ENCODE peak calls at places on chromosomes 1 and 21, in six cellular contexts. I is OCI-LY7, D is HCT116, F is SK-N-SH, P is neural progenitor cell, V is GM23248. Z is an unnamed sample.

GRCh38 chr1:101174722-101175121 is 62.1 kb upstream of the S1PR1 start:
- DNase-seq in F (no peak), D (no peak), P (no peak), V (peak; percentile 93), I (no peak), Z (no peak)

GRCh38 chr1:162987866-162988265 is 81.3 kb upstream of the RGS4 start:
- DNase-seq in V (peak; percentile 90), F (no peak), I (no peak), D (peak; percentile 6), P (no peak), Z (no peak)

GRCh38 chr1:237975903-237976302 is 85.2 kb upstream of the ZP4 start:
- DNase-seq in I (no peak), V (no peak), D (no peak), P (no peak), F (no peak), Z (no peak)

GRCh38 chr21:27734146-27734545 is 767.3 kb upstream of the ADAMTS5 start:
- DNase-seq in I (no peak), F (no peak), P (no peak), D (no peak), V (peak; percentile 69), Z (no peak)

GRCh38 chr1:210711825-210712224 is 383.1 kb downstream of the HHAT start:
- DNase-seq in P (no peak), I (no peak), V (no peak), F (no peak), D (no peak), Z (no peak)

GRCh38 chr1:241834733-241835377 is 13.1 kb upstream of the EXO1 start:
- DNase-seq in D (peak; percentile 26), P (peak; percentile 55), F (peak; percentile 26), V (peak; percentile 80), I (peak; percentile 31), Z (peak; percentile 46)

GRCh38 chr1:61337981-61338848 is 255.9 kb downstream of the NFIA start:
- DNase-seq in P (peak; percentile 73), D (peak; percentile 73), V (peak; percentile 96), I (no peak), F (peak; percentile 73), Z (no peak)

GRCh38 chr1:55420866-55421265 is 205.7 kb upstream of the USP24 start:
- DNase-seq in I (no peak), V (peak; percentile 49), P (no peak), F (no peak), D (no peak), Z (no peak)

GRCh38 chr1:64315402-64315801 is 112.0 kb downstream of the UBE2U start:
- DNase-seq in V (no peak), F (no peak), D (no peak), P (no peak), I (no peak), Z (no peak)

GRCh38 chr1:56424744-56425493 is 154.4 kb downstream of the PLPP3 start:
- DNase-seq in V (peak; percentile 54), P (peak; percentile 88), I (peak; percentile 66), F (no peak), D (peak; percentile 36), Z (no peak)

GRCh38 chr1:53391982-53392381 is 64.1 kb upstream of the LRP8 start:
- DNase-seq in I (no peak), D (no peak), V (peak; percentile 62), F (no peak), P (no peak), Z (no peak)

GRCh38 chr1:53395671-53396215 is 63.5 kb upstream of the DMRTB1 start:
- DNase-seq in I (no peak), V (no peak), D (no peak), F (no peak), P (no peak), Z (no peak)

GRCh38 chr1:53392460-53392859 is 64.6 kb upstream of the LRP8 start:
- DNase-seq in I (no peak), V (no peak), P (no peak), F (no peak), D (no peak), Z (no peak)

GRCh38 chr1:53394306-53394705 is 64.9 kb upstream of the DMRTB1 start:
- DNase-seq in V (no peak), F (no peak), D (no peak), P (no peak), I (no peak), Z (no peak)

GRCh38 chr1:53393325-53393792 is 65.5 kb upstream of the LRP8 start:
- DNase-seq in D (peak; percentile 59), F (peak; percentile 86), I (peak; percentile 69), V (peak; percentile 74), P (peak; percentile 87), Z (peak; percentile 37)
- H2AFZ ChIP-seq in D (peak overlapping the region; percentile 46), F (peak overlapping the region; percentile 12), I (no peak overlapping the region), V (no peak overlapping the region), P (peak overlapping the region; percentile 60), Z (peak overlapping the region; percentile 53)

GRCh38 chr1:155929057-155929456 is 5.2 kb downstream of the KHDC4 start:
- DNase-seq in F (no peak), D (no peak), P (no peak), I (no peak), V (no peak), Z (no peak)

GRCh38 chr1:155932085-155932484 is 2.1 kb downstream of the KHDC4 start:
- DNase-seq in F (no peak), I (no peak), P (no peak), V (peak; percentile 29), D (no peak), Z (no peak)

GRCh38 chr1:155933591-155934096 is 569 bp downstream of the KHDC4 start:
- DNase-seq in P (no peak), F (peak; percentile 42), D (no peak), I (peak; percentile 54), V (peak; percentile 37), Z (no peak)

GRCh38 chr1:155932487-155932886 is 1.7 kb downstream of the KHDC4 start:
- DNase-seq in F (no peak), D (no peak), V (peak; percentile 74), P (no peak), I (no peak), Z (no peak)

DNA sequence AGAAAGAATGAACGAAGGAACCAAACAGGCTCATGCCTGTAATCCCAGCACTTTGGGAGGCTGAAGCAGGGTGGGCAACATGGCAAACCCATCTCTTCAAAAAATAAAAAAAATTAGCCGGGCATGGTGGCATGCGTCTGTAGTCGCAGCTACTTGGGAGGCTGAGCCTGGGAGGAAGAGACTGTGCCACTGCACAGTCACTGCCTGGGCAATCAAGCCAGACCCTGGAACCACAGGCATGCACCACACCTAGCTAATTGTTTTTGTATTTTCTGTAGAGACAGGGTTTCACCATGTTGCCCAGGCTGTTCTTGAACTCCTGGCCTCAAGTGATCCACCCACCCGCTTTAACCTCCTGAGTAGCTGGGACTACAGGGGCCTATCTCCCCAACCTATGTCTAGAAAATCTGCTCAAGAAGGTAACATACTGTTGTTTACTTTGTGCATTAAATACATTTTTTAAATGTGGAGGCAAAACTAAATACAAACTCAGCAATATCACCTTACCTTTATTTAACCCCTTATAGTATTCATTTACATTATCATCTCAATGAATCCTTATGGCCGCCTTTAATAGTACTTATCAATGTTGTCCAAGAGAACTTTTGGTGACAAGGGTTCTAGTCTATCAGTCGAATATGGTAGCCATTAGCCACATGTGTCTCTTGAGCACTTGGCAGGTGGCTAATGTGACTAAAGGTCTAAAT is 2.7 kb downstream of the KHDC4 start:
- DNase-seq in I (no peak), F (no peak), P (no peak), D (no peak), V (peak; percentile 56), Z (peak; percentile 52)
- H3K4me3 ChIP-seq in I (peak overlapping the region; percentile 87), F (peak overlapping the region; percentile 86), P (peak overlapping the region; percentile 93), D (no peak overlapping the region), V (peak overlapping the region; percentile 79), Z (peak overlapping the region; percentile 3)

GRCh38 chr21:42534361-42534900 is 20.8 kb downstream of the SLC37A1 start:
- DNase-seq in P (no peak), D (no peak), I (peak; percentile 55), F (peak; percentile 49), V (no peak), Z (no peak)
- TF ChIP-seq EZH2phosphoT487 in P (no peak), D (no peak), I (no peak), F (no peak), V (no peak), Z (no peak)

DNA sequence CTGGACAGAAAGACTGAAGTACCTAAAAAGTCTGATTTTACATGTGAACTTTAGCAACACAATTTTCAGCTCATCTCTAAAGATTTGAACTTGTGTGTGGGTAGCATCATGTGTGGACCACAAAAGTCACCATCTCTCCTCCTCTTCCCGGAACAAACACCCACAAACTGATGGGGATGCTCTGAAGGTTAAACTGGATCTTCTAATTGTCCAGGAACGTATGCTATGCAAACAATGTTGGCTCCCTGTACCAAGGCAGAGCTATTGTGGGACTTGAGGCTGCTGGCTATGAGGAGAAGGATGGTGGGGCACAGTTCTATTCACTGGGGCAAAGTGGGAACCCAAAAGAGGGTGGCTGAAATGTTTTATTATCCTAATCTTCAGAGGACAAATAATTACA is 62.7 kb downstream of the GADD45A start:
- DNase-seq in I (no peak), P (no peak), V (peak; percentile 73), D (no peak), F (no peak), Z (no peak)
- H2AFZ ChIP-seq in I (peak overlapping the region; percentile 48), P (no peak overlapping the region), V (no peak overlapping the region), D (no peak overlapping the region), F (no peak overlapping the region), Z (no peak overlapping the region)

DNA sequence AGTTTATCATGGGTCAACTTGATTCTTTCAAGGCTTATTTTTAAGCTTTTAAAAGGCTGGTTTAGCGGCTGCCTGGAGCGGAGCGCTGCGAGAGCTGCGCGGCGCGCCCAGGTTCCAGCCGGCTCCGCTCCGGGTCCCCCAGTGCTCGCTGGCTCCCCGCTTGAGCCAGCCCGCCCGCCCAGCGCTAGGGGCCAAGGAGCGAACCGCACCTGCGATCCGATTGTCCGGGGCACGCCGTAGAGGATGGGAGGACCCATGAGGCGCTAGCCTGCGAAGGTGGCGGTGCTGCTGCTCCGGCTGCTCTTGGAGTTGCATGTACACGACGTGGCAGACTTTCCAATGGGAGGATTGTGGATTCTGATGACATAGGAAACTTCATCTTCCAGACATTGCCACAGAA is 9.9 kb upstream of the CFHR4 start:
- DNase-seq in V (peak; percentile 58), P (peak; percentile 77), I (no peak), F (peak; percentile 26), D (no peak), Z (no peak)
- H3K4me3 ChIP-seq in V (peak overlapping the region; percentile 63), P (peak overlapping the region; percentile 33), I (no peak overlapping the region), F (peak overlapping the region; percentile 85), D (no peak overlapping the region), Z (no peak overlapping the region)

GRCh38 chr1:43606624-43607023 is 43.3 kb upstream of the KDM4A start:
- DNase-seq in F (no peak), P (no peak), D (no peak), I (no peak), V (no peak), Z (no peak)

GRCh38 chr1:43605157-43605556 is 44.8 kb upstream of the KDM4A start:
- DNase-seq in F (no peak), P (no peak), I (no peak), V (no peak), D (no peak), Z (no peak)

GRCh38 chr1:43603004-43603403 is 46.9 kb upstream of the KDM4A start:
- DNase-seq in F (no peak), P (no peak), D (no peak), I (no peak), V (no peak), Z (no peak)

GRCh38 chr1:43604192-43604591 is 45.8 kb upstream of the KDM4A start:
- DNase-seq in V (no peak), F (no peak), P (no peak), D (no peak), I (no peak), Z (no peak)

DNA sequence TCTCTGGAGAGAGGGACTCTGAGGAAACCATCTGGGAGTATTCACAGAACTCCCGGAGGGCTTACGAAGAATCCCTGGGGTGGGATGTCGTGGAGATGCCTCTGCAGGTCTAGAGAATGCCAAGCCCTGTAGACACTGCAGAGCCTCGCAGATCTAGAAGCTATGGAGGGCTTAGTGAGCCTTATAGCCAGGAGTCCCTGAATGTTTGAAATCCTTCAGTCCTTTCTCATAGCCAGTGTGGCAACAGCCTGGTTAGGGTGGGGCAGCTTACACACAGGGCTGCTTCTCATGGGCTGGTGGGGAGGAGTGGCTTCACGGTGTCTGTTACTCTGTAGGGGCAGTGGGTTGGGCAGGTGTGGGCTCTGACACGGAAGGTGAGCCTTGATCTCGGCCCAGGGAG is 44.2 kb upstream of the KDM4A start:
- DNase-seq in F (no peak), P (no peak), V (peak; percentile 68), I (no peak), D (no peak), Z (no peak)
- TF ChIP-seq EZH2phosphoT487 in F (no peak), P (no peak), V (no peak), I (no peak), D (no peak), Z (no peak)

Z was measured in MM.1S.